ENCODE peak calls at places on chromosomes 1 and 21, in eight cellular contexts. One of them, this sample, is unnamed.

GRCh38 chr21:42474043-42474831 is 21.8 kb downstream of the RSPH1 start:
- DNase-seq in caudate nucleus: peak
- DNase-seq in tibial artery: peak
- DNase-seq in KG1: no peak
- DNase-seq in GM04504: no peak
- DNase-seq in activated T-helper 1 cell treated with anti-CD3 and anti-CD28 coated beads, Interleukin-2, amount 50 U/mL, for 16 hours: no peak
- DNase-seq in IMR-90: no peak
- DNase-seq in fibroblast of mammary gland: peak
- DNase-seq in this sample: no peak

GRCh38 chr1:37143818-37144217 is 109.5 kb upstream of the GRIK3 start:
- DNase-seq in tibial artery: no peak
- DNase-seq in activated T-helper 1 cell treated with anti-CD3 and anti-CD28 coated beads, Interleukin-2, amount 50 U/mL, for 16 hours: no peak
- DNase-seq in GM04504: no peak
- DNase-seq in caudate nucleus: no peak
- DNase-seq in KG1: no peak
- DNase-seq in fibroblast of mammary gland: no peak
- DNase-seq in IMR-90: no peak
- DNase-seq in this sample: no peak

GRCh38 chr1:55427576-55427975 is 212.4 kb upstream of the USP24 start:
- DNase-seq in caudate nucleus: no peak
- DNase-seq in tibial artery: no peak
- DNase-seq in GM04504: no peak
- DNase-seq in KG1: no peak
- DNase-seq in activated T-helper 1 cell treated with anti-CD3 and anti-CD28 coated beads, Interleukin-2, amount 50 U/mL, for 16 hours: no peak
- DNase-seq in fibroblast of mammary gland: no peak
- DNase-seq in IMR-90: no peak
- DNase-seq in this sample: peak

GRCh38 chr1:44511769-44512168 is 106.7 kb downstream of the RNF220 start:
- DNase-seq in KG1: no peak
- DNase-seq in caudate nucleus: no peak
- DNase-seq in fibroblast of mammary gland: peak
- DNase-seq in GM04504: no peak
- DNase-seq in activated T-helper 1 cell treated with anti-CD3 and anti-CD28 coated beads, Interleukin-2, amount 50 U/mL, for 16 hours: no peak
- DNase-seq in IMR-90: no peak
- DNase-seq in tibial artery: no peak
- DNase-seq in this sample: no peak

GRCh38 chr1:27360159-27361043 is 6.4 kb downstream of the MAP3K6 start:
- DNase-seq in activated T-helper 1 cell treated with anti-CD3 and anti-CD28 coated beads, Interleukin-2, amount 50 U/mL, for 16 hours: peak
- DNase-seq in fibroblast of mammary gland: no peak
- DNase-seq in tibial artery: no peak
- DNase-seq in IMR-90: no peak
- DNase-seq in KG1: no peak
- DNase-seq in caudate nucleus: peak
- DNase-seq in GM04504: no peak
- DNase-seq in this sample: no peak

GRCh38 chr21:41168391-41169257 is 664 bp downstream of the BACE2 start:
- DNase-seq in IMR-90: peak
- DNase-seq in caudate nucleus: peak
- DNase-seq in activated T-helper 1 cell treated with anti-CD3 and anti-CD28 coated beads, Interleukin-2, amount 50 U/mL, for 16 hours: no peak
- DNase-seq in KG1: no peak
- DNase-seq in GM04504: no peak
- DNase-seq in tibial artery: peak
- DNase-seq in fibroblast of mammary gland: peak
- DNase-seq in this sample: peak

GRCh38 chr1:188169971-188170370 is 1341.2 kb downstream of the PLA2G4A start:
- DNase-seq in GM04504: no peak
- DNase-seq in activated T-helper 1 cell treated with anti-CD3 and anti-CD28 coated beads, Interleukin-2, amount 50 U/mL, for 16 hours: no peak
- DNase-seq in caudate nucleus: no peak
- DNase-seq in fibroblast of mammary gland: no peak
- DNase-seq in tibial artery: no peak
- DNase-seq in IMR-90: no peak
- DNase-seq in KG1: no peak
- DNase-seq in this sample: no peak

GRCh38 chr1:1001631-1002300 is 1.9 kb upstream of the HES4 start:
- DNase-seq in KG1: no peak
- DNase-seq in tibial artery: peak
- DNase-seq in fibroblast of mammary gland: peak
- DNase-seq in IMR-90: peak
- DNase-seq in caudate nucleus: peak
- DNase-seq in GM04504: no peak
- DNase-seq in activated T-helper 1 cell treated with anti-CD3 and anti-CD28 coated beads, Interleukin-2, amount 50 U/mL, for 16 hours: peak
- DNase-seq in this sample: no peak

GRCh38 chr1:65048325-65048724 is 82.0 kb upstream of the JAK1 start:
- DNase-seq in caudate nucleus: no peak
- DNase-seq in fibroblast of mammary gland: peak
- DNase-seq in IMR-90: peak
- DNase-seq in KG1: no peak
- DNase-seq in activated T-helper 1 cell treated with anti-CD3 and anti-CD28 coated beads, Interleukin-2, amount 50 U/mL, for 16 hours: no peak
- DNase-seq in tibial artery: no peak
- DNase-seq in GM04504: no peak
- DNase-seq in this sample: no peak

GRCh38 chr1:52552236-52552504 is 722 bp downstream of the TUT4 start:
- DNase-seq in IMR-90: peak
- DNase-seq in activated T-helper 1 cell treated with anti-CD3 and anti-CD28 coated beads, Interleukin-2, amount 50 U/mL, for 16 hours: peak
- DNase-seq in KG1: no peak
- DNase-seq in fibroblast of mammary gland: peak
- DNase-seq in tibial artery: no peak
- DNase-seq in GM04504: no peak
- DNase-seq in caudate nucleus: no peak
- DNase-seq in this sample: peak

GRCh38 chr1:15523104-15523921 is 702 bp downstream of the CASP9 start:
- DNase-seq in activated T-helper 1 cell treated with anti-CD3 and anti-CD28 coated beads, Interleukin-2, amount 50 U/mL, for 16 hours: no peak
- DNase-seq in caudate nucleus: no peak
- DNase-seq in IMR-90: no peak
- DNase-seq in tibial artery: no peak
- DNase-seq in KG1: no peak
- DNase-seq in fibroblast of mammary gland: peak
- DNase-seq in GM04504: no peak
- DNase-seq in this sample: peak

GRCh38 chr1:47585141-47585902 is 147.5 kb downstream of the FOXD2 start:
- DNase-seq in caudate nucleus: no peak
- DNase-seq in tibial artery: peak
- DNase-seq in fibroblast of mammary gland: no peak
- DNase-seq in GM04504: no peak
- DNase-seq in activated T-helper 1 cell treated with anti-CD3 and anti-CD28 coated beads, Interleukin-2, amount 50 U/mL, for 16 hours: no peak
- DNase-seq in KG1: no peak
- DNase-seq in IMR-90: no peak
- DNase-seq in this sample: no peak

GRCh38 chr1:67674260-67675011 is 10.6 kb upstream of the GADD45A start:
- DNase-seq in IMR-90: peak
- DNase-seq in tibial artery: no peak
- DNase-seq in fibroblast of mammary gland: peak
- DNase-seq in caudate nucleus: peak
- DNase-seq in KG1: no peak
- DNase-seq in activated T-helper 1 cell treated with anti-CD3 and anti-CD28 coated beads, Interleukin-2, amount 50 U/mL, for 16 hours: no peak
- DNase-seq in GM04504: peak
- DNase-seq in this sample: peak

GRCh38 chr1:225748479-225748878 is 29.1 kb upstream of the SRP9 start:
- DNase-seq in KG1: no peak
- DNase-seq in activated T-helper 1 cell treated with anti-CD3 and anti-CD28 coated beads, Interleukin-2, amount 50 U/mL, for 16 hours: no peak
- DNase-seq in IMR-90: no peak
- DNase-seq in caudate nucleus: no peak
- DNase-seq in tibial artery: peak
- DNase-seq in fibroblast of mammary gland: peak
- DNase-seq in GM04504: no peak
- DNase-seq in this sample: no peak

GRCh38 chr1:45755697-45756096 is 5.2 kb upstream of the IPP start:
- DNase-seq in caudate nucleus: no peak
- DNase-seq in tibial artery: no peak
- DNase-seq in activated T-helper 1 cell treated with anti-CD3 and anti-CD28 coated beads, Interleukin-2, amount 50 U/mL, for 16 hours: no peak
- DNase-seq in GM04504: no peak
- DNase-seq in KG1: no peak
- DNase-seq in IMR-90: no peak
- DNase-seq in fibroblast of mammary gland: no peak
- DNase-seq in this sample: no peak

GRCh38 chr21:23401278-23401677 is 2206.0 kb downstream of the MRPL39 start:
- DNase-seq in KG1: no peak
- DNase-seq in IMR-90: no peak
- DNase-seq in tibial artery: no peak
- DNase-seq in activated T-helper 1 cell treated with anti-CD3 and anti-CD28 coated beads, Interleukin-2, amount 50 U/mL, for 16 hours: no peak
- DNase-seq in caudate nucleus: no peak
- DNase-seq in GM04504: no peak
- DNase-seq in fibroblast of mammary gland: peak
- DNase-seq in this sample: no peak

GRCh38 chr1:65995326-65995725 is 202.6 kb downstream of the PDE4B start:
- DNase-seq in IMR-90: no peak
- DNase-seq in fibroblast of mammary gland: no peak
- DNase-seq in activated T-helper 1 cell treated with anti-CD3 and anti-CD28 coated beads, Interleukin-2, amount 50 U/mL, for 16 hours: no peak
- DNase-seq in GM04504: no peak
- DNase-seq in tibial artery: no peak
- DNase-seq in caudate nucleus: no peak
- DNase-seq in KG1: no peak
- DNase-seq in this sample: no peak

GRCh38 chr1:203629509-203630082 is 3.0 kb downstream of the ATP2B4 start:
- DNase-seq in GM04504: no peak
- DNase-seq in fibroblast of mammary gland: peak
- DNase-seq in tibial artery: peak
- DNase-seq in KG1: no peak
- DNase-seq in caudate nucleus: no peak
- DNase-seq in IMR-90: peak
- DNase-seq in activated T-helper 1 cell treated with anti-CD3 and anti-CD28 coated beads, Interleukin-2, amount 50 U/mL, for 16 hours: no peak
- DNase-seq in this sample: no peak

GRCh38 chr21:38646213-38646837 is 148.0 kb upstream of the ERG start:
- DNase-seq in GM04504: no peak
- DNase-seq in caudate nucleus: no peak
- DNase-seq in tibial artery: no peak
- DNase-seq in IMR-90: peak
- DNase-seq in fibroblast of mammary gland: peak
- DNase-seq in KG1: no peak
- DNase-seq in activated T-helper 1 cell treated with anti-CD3 and anti-CD28 coated beads, Interleukin-2, amount 50 U/mL, for 16 hours: no peak
- DNase-seq in this sample: peak

GRCh38 chr1:55894521-55894920 is 679.4 kb upstream of the USP24 start:
- DNase-seq in activated T-helper 1 cell treated with anti-CD3 and anti-CD28 coated beads, Interleukin-2, amount 50 U/mL, for 16 hours: no peak
- DNase-seq in tibial artery: no peak
- DNase-seq in IMR-90: peak
- DNase-seq in GM04504: no peak
- DNase-seq in caudate nucleus: no peak
- DNase-seq in fibroblast of mammary gland: peak
- DNase-seq in KG1: no peak
- DNase-seq in this sample: peak

GRCh38 chr1:113943028-113943811 is 14.1 kb downstream of the HIPK1 start:
- DNase-seq in IMR-90: peak
- DNase-seq in caudate nucleus: no peak
- DNase-seq in activated T-helper 1 cell treated with anti-CD3 and anti-CD28 coated beads, Interleukin-2, amount 50 U/mL, for 16 hours: no peak
- DNase-seq in KG1: no peak
- DNase-seq in tibial artery: no peak
- DNase-seq in GM04504: no peak
- DNase-seq in fibroblast of mammary gland: peak
- DNase-seq in this sample: no peak

GRCh38 chr1:17878837-17879236 is 123.7 kb downstream of the ACTL8 start:
- DNase-seq in GM04504: peak
- DNase-seq in tibial artery: no peak
- DNase-seq in activated T-helper 1 cell treated with anti-CD3 and anti-CD28 coated beads, Interleukin-2, amount 50 U/mL, for 16 hours: no peak
- DNase-seq in IMR-90: peak
- DNase-seq in fibroblast of mammary gland: peak
- DNase-seq in caudate nucleus: no peak
- DNase-seq in KG1: no peak
- DNase-seq in this sample: peak